ENCODE peak calls at places on chromosome 18, in six cellular contexts. C is HepG2, I is lung, K is cardiac muscle cell, S is left ventricle myocardium inferior, D is ovary. T is an unnamed sample. For H3K4me1, the result is how much of the 10 kb centered on the place peaks cover.

GRCh38 chr18:31774477-31774785 is 13.8 kb upstream of the SLC25A52 start:
- DNase-seq in C (no peak), I (no peak), K (no peak), S (no peak), D (no peak), T (no peak)

GRCh38 chr18:22432672-22433137 is 15.0 kb upstream of the CTAGE1 start:
- DNase-seq in C (no peak), I (peak), K (no peak), S (peak), D (peak), T (peak)

GRCh38 chr18:55477537-55478300 is 110.3 kb downstream of the TCF4 start:
- DNase-seq in C (no peak), I (no peak), K (peak), S (no peak), D (no peak), T (peak)

GRCh38 chr18:50722311-50722710 is 97.5 kb downstream of the MRO start:
- DNase-seq in C (no peak), I (no peak), K (no peak), S (no peak), D (no peak), T (no peak)

GRCh38 chr18:5294618-5295230 is 802 bp downstream of the ZBTB14 start:
- DNase-seq in C (peak), I (peak), K (peak), S (peak), D (peak), T (no peak)

GRCh38 chr18:46518438-46518837 is 138.6 kb downstream of the LOXHD1 start:
- DNase-seq in C (peak), I (no peak), K (peak), S (peak), D (no peak), T (no peak)

GRCh38 chr18:30908381-30908780 is 134.2 kb downstream of the DSC3 start:
- DNase-seq in C (no peak), I (no peak), K (no peak), S (no peak), D (no peak), T (no peak)

GRCh38 chr18:70931942-70932814 is 643.3 kb downstream of the SOCS6 start:
- DNase-seq in C (peak), I (no peak), K (peak), S (no peak), D (no peak), T (no peak)

GRCh38 chr18:76429262-76430126 is 65.5 kb downstream of the ZNF516 start:
- DNase-seq in C (no peak), I (no peak), K (no peak), S (no peak), D (no peak), T (no peak)

GRCh38 chr18:58960946-58961722 is 96.5 kb downstream of the ZNF532 start:
- DNase-seq in C (no peak), I (no peak), K (no peak), S (no peak), D (no peak), T (no peak)

GRCh38 chr18:52312321-52312720 is 27.7 kb upstream of the DCC start:
- DNase-seq in C (no peak), I (no peak), K (no peak), S (no peak), D (no peak), T (no peak)

GRCh38 chr18:78939105-78939504 is 40.5 kb upstream of the SALL3 start:
- DNase-seq in C (no peak), I (no peak), K (no peak), S (no peak), D (no peak), T (no peak)

DNA sequence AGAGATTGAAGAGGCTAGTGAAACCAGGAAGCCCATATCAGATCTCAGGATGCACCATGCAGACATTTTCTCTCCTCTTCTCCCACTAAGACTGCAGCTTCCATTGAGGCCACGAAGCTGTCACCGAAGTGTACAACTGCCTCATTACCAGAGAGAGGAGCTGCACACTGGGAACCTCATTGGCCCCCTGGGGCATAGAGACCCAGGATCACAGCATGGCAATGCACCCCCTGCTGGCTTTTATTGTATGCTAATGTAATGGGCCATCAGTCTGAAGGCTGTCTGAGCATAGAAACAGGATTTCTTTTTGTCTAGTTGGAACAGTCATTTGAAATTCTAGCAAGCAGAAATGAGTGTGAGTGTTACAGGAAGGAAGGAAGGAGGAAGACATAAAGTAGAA is 861.6 kb upstream of the CELF4 start:
- DNase-seq in C (peak), I (no peak), K (peak), S (no peak), D (no peak), T (no peak)
- TF ChIP-seq CTCF in C (no peak), I (no peak), K (no peak), S (peak), D (no peak), T (no peak)

GRCh38 chr18:3706279-3707097 is 256.5 kb downstream of the TGIF1 start:
- DNase-seq in C (no peak), I (no peak), K (no peak), S (no peak), D (no peak), T (no peak)
- H3K4me1 ChIP-seq in C (under half), I (under half), K (under half), S (under half), D (under half), T (under half)

GRCh38 chr18:65936678-65937077 is 185.9 kb downstream of the CDH7 start:
- DNase-seq in C (no peak), I (no peak), K (no peak), S (no peak), D (no peak), T (no peak)
- TF ChIP-seq CTCF in C (no peak), I (no peak), K (no peak), S (no peak), D (no peak), T (no peak)

GRCh38 chr18:48943736-48944527 is 6.8 kb downstream of the SMAD7 start:
- DNase-seq in C (no peak), I (no peak), K (no peak), S (no peak), D (no peak), T (no peak)
- H3K4me1 ChIP-seq in C (half or more), I (under half), K (half or more), S (half or more), D (under half), T (half or more)

GRCh38 chr18:34031810-34032209 is 192.9 kb downstream of the NOL4 start:
- DNase-seq in C (no peak), I (no peak), K (no peak), S (no peak), D (no peak), T (no peak)
- TF ChIP-seq CTCF in C (peak), I (no peak), K (no peak), S (no peak), D (no peak), T (no peak)

DNA sequence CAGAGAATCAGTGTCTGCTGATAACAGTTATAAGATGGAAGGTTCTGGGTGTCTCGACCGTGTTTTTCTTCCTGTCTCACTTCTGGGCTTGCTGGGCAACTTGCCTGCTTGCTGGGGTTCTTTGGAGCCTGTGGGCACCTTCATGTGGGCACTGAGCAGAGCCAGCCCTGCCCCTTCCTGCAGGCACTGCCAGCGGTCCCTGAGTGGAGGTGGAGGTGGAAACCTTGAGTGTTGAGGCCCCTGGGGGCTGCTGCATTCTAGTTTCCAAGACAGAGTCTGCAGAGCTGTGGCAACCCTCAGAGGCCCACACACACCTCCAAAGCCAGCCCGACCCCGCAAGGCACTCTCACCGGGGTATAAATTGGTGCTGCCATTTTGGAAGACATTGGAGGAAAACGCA is 185.6 kb downstream of the FAM210A start:
- DNase-seq in C (no peak), I (no peak), K (no peak), S (no peak), D (no peak), T (no peak)
- H3K4me1 ChIP-seq in C (half or more), I (under half), K (under half), S (half or more), D (under half), T (under half)

GRCh38 chr18:8454136-8454535 is 155.1 kb upstream of the RAB12 start:
- DNase-seq in C (no peak), I (no peak), K (no peak), S (no peak), D (no peak), T (no peak)

GRCh38 chr18:8450898-8451665 is 158.2 kb upstream of the RAB12 start:
- DNase-seq in C (peak), I (no peak), K (no peak), S (no peak), D (no peak), T (no peak)

GRCh38 chr18:8448091-8448490 is 161.1 kb upstream of the RAB12 start:
- DNase-seq in C (no peak), I (no peak), K (no peak), S (no peak), D (no peak), T (no peak)

GRCh38 chr18:8453528-8453927 is 155.7 kb upstream of the RAB12 start:
- DNase-seq in C (no peak), I (no peak), K (no peak), S (no peak), D (no peak), T (no peak)

GRCh38 chr18:8450013-8450412 is 159.2 kb upstream of the RAB12 start:
- DNase-seq in C (no peak), I (no peak), K (peak), S (no peak), D (no peak), T (no peak)
- TF ChIP-seq CTCF in C (peak), I (no peak), K (peak), S (peak), D (no peak), T (no peak)

T was measured in pancreas.